ENCODE peak calls at places on chromosomes 1 and 21, in nine cellular contexts. O, P, L, Y, U, C, X, Z and A are unnamed samples.

GRCh38 chr1:68970571-68970970 is 473.7 kb upstream of the DEPDC1 start:
- DNase-seq in Y (no peak), Z (no peak), C (no peak), X (no peak), O (no peak), U (no peak), P (no peak), L (no peak), A (no peak)

GRCh38 chr1:12601690-12602632 is 16.0 kb downstream of the DHRS3 start:
- DNase-seq in P (peak; percentile 63), X (no peak), C (no peak), Z (no peak), L (peak; percentile 79), U (peak; percentile 85), Y (peak; percentile 64), O (peak; percentile 84), A (no peak)

GRCh38 chr1:213014642-213015041 is 1.0 kb downstream of the ANGEL2 start:
- DNase-seq in O (no peak), P (peak; percentile 27), L (no peak), X (peak; percentile 14), U (peak; percentile 16), C (no peak), Z (no peak), Y (peak; percentile 24), A (peak; percentile 13)

GRCh38 chr1:14761754-14762153 is 163.3 kb downstream of the KAZN start:
- DNase-seq in U (no peak), C (no peak), L (no peak), P (no peak), Y (no peak), O (no peak), Z (no peak), X (no peak), A (no peak)

GRCh38 chr1:231643333-231644237 is 17.0 kb downstream of the DISC1 start:
- DNase-seq in O (no peak), C (no peak), Y (no peak), U (no peak), P (no peak), L (no peak), X (no peak), Z (no peak), A (no peak)

GRCh38 chr1:89126602-89127001 is 688 bp upstream of the GBP2 start:
- DNase-seq in P (no peak), O (no peak), U (no peak), Y (no peak), Z (no peak), C (peak; percentile 28), X (no peak), L (no peak), A (peak; percentile 3)

GRCh38 chr1:172883387-172883791 is 167.4 kb downstream of the TNFSF18 start:
- DNase-seq in X (no peak), U (no peak), C (no peak), P (no peak), L (no peak), Y (no peak), Z (no peak), O (peak; percentile 73), A (peak; percentile 59)

GRCh38 chr21:28193189-28193588 is 799.5 kb downstream of the LTN1 start:
- DNase-seq in C (no peak), Y (peak; percentile 48), X (peak; percentile 7), L (no peak), P (no peak), Z (no peak), O (no peak), U (no peak), A (no peak)

GRCh38 chr1:109500886-109501285 is 7.0 kb downstream of the CYB561D1 start:
- DNase-seq in O (no peak), Y (no peak), X (no peak), L (no peak), C (no peak), P (peak; percentile 67), U (peak; percentile 73), Z (no peak), A (no peak)

GRCh38 chr1:119449964-119450363 is 35.0 kb downstream of the HSD3B2 start:
- DNase-seq in C (no peak), Z (no peak), P (no peak), Y (peak; percentile 86), X (no peak), L (no peak), U (no peak), O (no peak), A (no peak)

GRCh38 chr1:236144446-236145150 is 2.3 kb downstream of the GPR137B start:
- DNase-seq in X (no peak), P (no peak), C (no peak), O (no peak), U (no peak), Z (no peak), Y (no peak), L (no peak), A (no peak)

GRCh38 chr21:17476006-17476405 is 36.8 kb upstream of the CXADR start:
- DNase-seq in O (no peak), C (no peak), X (no peak), L (no peak), U (no peak), P (no peak), Y (no peak), Z (no peak), A (no peak)

GRCh38 chr1:205346956-205347574 is 9.7 kb downstream of the KLHDC8A start:
- DNase-seq in C (no peak), O (no peak), U (no peak), P (no peak), Y (peak; percentile 57), X (peak; percentile 92), L (no peak), Z (no peak), A (no peak)

GRCh38 chr1:244154528-244154881 is 103.4 kb downstream of the ZBTB18 start:
- DNase-seq in Z (no peak), Y (no peak), C (no peak), P (no peak), L (no peak), O (no peak), U (no peak), X (no peak), A (no peak)

GRCh38 chr1:241391926-241392710 is 35.1 kb upstream of the RGS7 start:
- DNase-seq in U (no peak), Y (no peak), Z (no peak), X (peak; percentile 26), O (no peak), L (no peak), P (no peak), C (no peak), A (peak; percentile 36)

GRCh38 chr21:41993744-41994143 is 16.4 kb downstream of the ZBTB21 start:
- DNase-seq in U (peak; percentile 62), X (no peak), Y (no peak), Z (no peak), P (peak; percentile 74), O (peak; percentile 21), C (no peak), L (no peak), A (no peak)

GRCh38 chr1:175555266-175555665 is 188.1 kb downstream of the TNR start:
- DNase-seq in U (no peak), P (peak; percentile 11), Z (no peak), O (peak; percentile 19), X (peak; percentile 57), L (no peak), C (no peak), Y (no peak), A (peak; percentile 34)

GRCh38 chr1:34147301-34147700 is 17.7 kb downstream of the CSMD2 start:
- DNase-seq in C (no peak), L (no peak), X (no peak), U (no peak), Z (no peak), O (no peak), Y (peak; percentile 55), P (no peak), A (no peak)

GRCh38 chr1:230855886-230856285 is 12.4 kb downstream of the C1orf198 start:
- DNase-seq in C (no peak), X (no peak), O (no peak), Z (no peak), P (no peak), U (no peak), L (no peak), Y (no peak), A (no peak)

GRCh38 chr1:236524892-236525179 is 1.1 kb downstream of the LGALS8 start:
- DNase-seq in U (no peak), X (no peak), C (no peak), L (no peak), O (no peak), P (no peak), Y (no peak), Z (no peak), A (no peak)

GRCh38 chr1:85463666-85464496 is 1.1 kb downstream of the DDAH1 start:
- DNase-seq in U (peak; percentile 22), O (no peak), Z (no peak), X (no peak), Y (peak; percentile 31), C (no peak), L (no peak), P (peak; percentile 35), A (peak; percentile 32)

GRCh38 chr1:173475564-173476196 is 1.5 kb upstream of the PRDX6 start:
- DNase-seq in U (peak; percentile 36), P (peak; percentile 70), L (no peak), Z (no peak), X (peak; percentile 87), Y (no peak), O (peak; percentile 27), C (peak; percentile 16), A (peak; percentile 17)

GRCh38 chr21:44793269-44794030 is 8.2 kb downstream of the UBE2G2 start:
- DNase-seq in C (peak; percentile 33), U (peak; percentile 86), L (no peak), Z (no peak), X (peak; percentile 54), P (peak; percentile 87), Y (peak; percentile 80), O (peak; percentile 63), A (peak; percentile 68)

GRCh38 chr1:39462074-39462473 is 29.4 kb upstream of the BMP8A start:
- DNase-seq in O (no peak), P (peak; percentile 20), Z (no peak), X (no peak), C (no peak), L (no peak), Y (no peak), U (peak; percentile 47), A (no peak)

GRCh38 chr1:8396912-8397406 is 79.0 kb downstream of the SLC45A1 start:
- DNase-seq in X (peak; percentile 99), Y (no peak), O (peak; percentile 71), U (peak; percentile 74), Z (no peak), C (peak; percentile 20), L (no peak), P (peak; percentile 83), A (no peak)

GRCh38 chr1:6796095-6796494 is 10.8 kb downstream of the CAMTA1 start:
- DNase-seq in Y (no peak), C (no peak), L (no peak), Z (no peak), U (no peak), P (no peak), O (no peak), X (no peak), A (no peak)

GRCh38 chr1:108000620-108001105 is 35.7 kb upstream of the VAV3 start:
- DNase-seq in O (peak; percentile 87), C (no peak), L (no peak), U (no peak), Z (no peak), P (no peak), Y (no peak), X (peak; percentile 22), A (peak; percentile 90)

GRCh38 chr1:101161619-101162018 is 75.2 kb upstream of the S1PR1 start:
- DNase-seq in Z (no peak), P (no peak), C (no peak), O (peak; percentile 95), U (no peak), L (no peak), Y (no peak), X (no peak), A (peak; percentile 95)

GRCh38 chr1:88001460-88001859 is 672.8 kb downstream of the LMO4 start:
- DNase-seq in Z (no peak), Y (no peak), C (no peak), X (peak; percentile 85), P (peak; percentile 51), L (no peak), U (peak; percentile 24), O (peak; percentile 24), A (no peak)

GRCh38 chr1:47175227-47175934 is 14.5 kb downstream of the PDZK1IP1 start:
- DNase-seq in Y (peak; percentile 81), L (no peak), P (peak; percentile 88), O (peak; percentile 69), Z (no peak), U (peak; percentile 80), X (peak; percentile 59), C (peak; percentile 49), A (peak; percentile 67)

GRCh38 chr1:17539526-17540254 is at the start of gene ARHGEF10L:
- DNase-seq in C (no peak), O (no peak), X (no peak), P (peak; percentile 87), Z (no peak), L (no peak), U (peak; percentile 79), Y (no peak), A (no peak)